ENCODE peak calls at places on chromosomes 7 and 10, in six cellular contexts. A is GM20000, W is IMR-90, L is endodermal cell, Y is HFF-Myc, F is GF-D8. E is an unnamed sample.

GRCh38 chr7:39186671-39187070 is 209.0 kb downstream of the POU6F2 start:
- DNase-seq in W (no peak), Y (no peak), A (no peak), L (no peak), F (no peak), E (no peak)

GRCh38 chr7:105617280-105618015 is 36.2 kb upstream of the EFCAB10 start:
- DNase-seq in F (no peak), L (peak; percentile 45), A (no peak), Y (no peak), W (no peak), E (no peak)

GRCh38 chr10:2839081-2839725 is 228.1 kb upstream of the PFKP start:
- DNase-seq in Y (no peak), F (no peak), A (peak; percentile 44), W (peak; percentile 6), L (peak; percentile 91), E (peak; percentile 95)

GRCh38 chr7:157980774-157981173 is 606.8 kb downstream of the PTPRN2 start:
- DNase-seq in A (no peak), L (peak; percentile 41), Y (no peak), W (no peak), F (no peak), E (no peak)

GRCh38 chr7:16785846-16786245 is 19.0 kb downstream of the AGR2 start:
- DNase-seq in W (no peak), A (no peak), F (no peak), L (no peak), Y (no peak), E (peak; percentile 27)

GRCh38 chr10:26804418-26805393 is 56.1 kb downstream of the ABI1 start:
- DNase-seq in A (no peak), F (no peak), W (no peak), Y (no peak), L (no peak), E (no peak)

GRCh38 chr7:74051629-74052410 is 23.8 kb downstream of the ELN start:
- DNase-seq in W (no peak), A (no peak), Y (no peak), F (no peak), L (peak; percentile 89), E (peak; percentile 78)

GRCh38 chr10:72061491-72061890 is 26.9 kb downstream of the SPOCK2 start:
- DNase-seq in W (no peak), Y (no peak), L (peak; percentile 75), A (peak; percentile 64), F (no peak), E (peak; percentile 55)

GRCh38 chr10:30531751-30532530 is 97.6 kb downstream of the LYZL2 start:
- DNase-seq in L (no peak), F (peak; percentile 30), A (no peak), W (no peak), Y (no peak), E (peak; percentile 58)

GRCh38 chr7:7641129-7641663 is 644 bp downstream of the UMAD1 start:
- DNase-seq in W (peak; percentile 11), L (no peak), A (no peak), Y (no peak), F (peak; percentile 56), E (peak; percentile 56)

GRCh38 chr7:29139796-29140195 is 6.5 kb downstream of the CPVL start:
- DNase-seq in W (no peak), F (no peak), Y (no peak), L (no peak), A (no peak), E (no peak)

GRCh38 chr7:139830779-139831498 is 1.9 kb downstream of the TBXAS1 start:
- DNase-seq in L (no peak), W (no peak), Y (no peak), A (peak; percentile 20), F (no peak), E (peak; percentile 17)

GRCh38 chr7:7228967-7229366 is 46.6 kb downstream of the C1GALT1 start:
- DNase-seq in L (no peak), A (no peak), W (no peak), Y (no peak), F (no peak), E (no peak)

GRCh38 chr10:43871545-43871944 is 222.9 kb upstream of the ZNF32 start:
- DNase-seq in A (no peak), L (no peak), F (no peak), W (no peak), Y (no peak), E (no peak)

GRCh38 chr10:49831352-49832040 is 69.4 kb upstream of the OGDHL start:
- DNase-seq in W (peak; percentile 34), F (no peak), L (peak; percentile 84), A (no peak), Y (no peak), E (no peak)